ENCODE peak calls at places on chromosomes 3 and 15, in seven cellular contexts. S is ACHN; D is activated gamma-delta T cell treated with Interleukin-2 at 50 U/mL for 16 hours; R is ELF-1; Y is activated T-cell treated with anti-CD3 and anti-CD28 coated beads, Interleukin-2, amount 50 U/mL, for 72 hours; P is fibroblast of pulmonary artery; G is posterior vena cava. W is an unnamed sample.

GRCh38 chr3:58824285-58824684 is 157.7 kb upstream of the FAM3D start:
- DNase-seq in Y (peak; percentile 40), D (no peak), S (peak; percentile 70), G (no peak), R (peak; percentile 61), P (peak; percentile 69), W (no peak)

GRCh38 chr15:28955160-28955502 is 69.4 kb downstream of the APBA2 start:
- DNase-seq in G (no peak), R (no peak), S (no peak), Y (peak; percentile 41), P (peak; percentile 58), D (peak; percentile 27), W (peak; percentile 88)

GRCh38 chr15:86935841-86936240 is 856.2 kb downstream of the AGBL1 start:
- DNase-seq in G (no peak), S (no peak), R (no peak), D (no peak), P (no peak), Y (no peak), W (no peak)

GRCh38 chr3:176633511-176633910 is 563.8 kb downstream of the TBL1XR1 start:
- DNase-seq in R (peak; percentile 68), G (no peak), S (no peak), D (no peak), Y (no peak), P (no peak), W (no peak)

GRCh38 chr15:64997911-64998310 is 8.2 kb upstream of the SPG21 start:
- DNase-seq in G (no peak), S (no peak), Y (no peak), R (no peak), D (no peak), P (no peak), W (no peak)

GRCh38 chr3:177196473-177197040 is 725 bp downstream of the TBL1XR1 start:
- DNase-seq in Y (no peak), D (no peak), R (peak; percentile 37), P (peak; percentile 51), S (peak; percentile 49), G (no peak), W (peak; percentile 15)

GRCh38 chr15:22895465-22896190 is 57.2 kb downstream of the NIPA2 start:
- DNase-seq in G (no peak), R (peak; percentile 86), D (no peak), P (peak; percentile 10), Y (peak; percentile 73), S (peak; percentile 85), W (no peak)

GRCh38 chr3:156685198-156685597 is 10.8 kb downstream of the TIPARP start:
- DNase-seq in S (no peak), Y (no peak), P (peak; percentile 49), R (no peak), D (no peak), G (no peak), W (no peak)

GRCh38 chr15:73946795-73947370 is 20.6 kb downstream of the LOXL1 start:
- DNase-seq in Y (no peak), P (no peak), S (no peak), D (no peak), R (no peak), G (peak; percentile 62), W (no peak)

GRCh38 chr3:8759038-8759755 is 10.2 kb downstream of the OXTR start:
- DNase-seq in P (no peak), S (no peak), G (no peak), D (no peak), Y (no peak), R (no peak), W (no peak)

GRCh38 chr3:88222343-88222742 is 72.6 kb downstream of the C3orf38 start:
- DNase-seq in G (no peak), D (no peak), S (no peak), P (no peak), Y (no peak), R (no peak), W (no peak)

GRCh38 chr15:35182841-35183479 is 97.9 kb upstream of the NANOGP8 start:
- DNase-seq in G (no peak), S (no peak), R (peak; percentile 23), Y (no peak), D (no peak), P (no peak), W (no peak)

GRCh38 chr15:93066834-93067648 is 22.0 kb downstream of the RGMA start:
- DNase-seq in Y (no peak), R (no peak), S (no peak), G (no peak), D (no peak), P (no peak), W (no peak)